ENCODE peak calls at places on chromosomes 7 and 10, in ten cellular contexts. N, D, E, W, A, B, C, P, S and I are unnamed samples.

GRCh38 chr10:91759581-91759986 is 38.6 kb upstream of the TNKS2 start:
- DNase-seq in P (no peak), B (no peak), D (no peak), W (no peak), C (no peak), A (no peak), E (no peak), S (no peak), N (no peak), I (peak)

GRCh38 chr10:8544500-8544899 is 490.0 kb downstream of the GATA3 start:
- DNase-seq in P (no peak), S (no peak), C (no peak), B (no peak), A (no peak), E (no peak), D (no peak), W (no peak), N (no peak), I (no peak)

GRCh38 chr7:42747073-42747472 is 164.8 kb downstream of the C7orf25 start:
- DNase-seq in P (no peak), W (no peak), E (no peak), S (no peak), D (no peak), N (no peak), C (no peak), A (no peak), B (no peak), I (peak)

GRCh38 chr10:11866199-11866925 is 43.2 kb downstream of the PROSER2 start:
- DNase-seq in N (no peak), P (no peak), W (no peak), D (no peak), E (no peak), C (no peak), B (no peak), A (no peak), S (no peak), I (no peak)

GRCh38 chr7:55349126-55349525 is 16.0 kb upstream of the LANCL2 start:
- DNase-seq in A (no peak), C (no peak), S (no peak), W (no peak), B (no peak), E (no peak), P (no peak), D (no peak), N (no peak), I (peak)

GRCh38 chr7:15084368-15084767 is 181.8 kb upstream of the DGKB start:
- DNase-seq in A (no peak), S (peak), N (no peak), W (no peak), C (no peak), D (no peak), E (no peak), P (peak), B (no peak), I (no peak)

GRCh38 chr7:84176716-84177115 is 17.9 kb downstream of the SEMA3A start:
- DNase-seq in D (no peak), C (no peak), N (no peak), A (no peak), B (no peak), W (no peak), S (no peak), E (no peak), P (peak), I (peak)

GRCh38 chr10:59057350-59057749 is 119.1 kb upstream of the PHYHIPL start:
- DNase-seq in C (no peak), D (peak), S (no peak), N (no peak), A (no peak), W (no peak), B (no peak), E (no peak), P (no peak), I (peak)

GRCh38 chr10:2985729-2986232 is 81.6 kb upstream of the PFKP start:
- DNase-seq in W (no peak), N (no peak), S (no peak), P (peak), A (peak), B (no peak), C (peak), E (no peak), D (no peak), I (no peak)

GRCh38 chr10:31399631-31400030 is 80.6 kb downstream of the ZEB1 start:
- DNase-seq in N (no peak), C (no peak), A (no peak), E (no peak), W (peak), P (peak), S (no peak), D (peak), B (no peak), I (no peak)

GRCh38 chr10:113454341-113455061 is 98.4 kb upstream of the HABP2 start:
- DNase-seq in S (no peak), D (peak), P (peak), B (no peak), W (peak), N (no peak), A (peak), E (peak), C (peak), I (peak)

GRCh38 chr10:132939957-132940790 is 2.2 kb downstream of the CFAP46 start:
- DNase-seq in A (peak), P (peak), W (peak), N (peak), C (peak), B (no peak), D (peak), E (peak), S (no peak), I (peak)

GRCh38 chr10:29669149-29669548 is 34.4 kb upstream of the SVIL start:
- DNase-seq in P (peak), S (no peak), B (no peak), D (no peak), C (no peak), N (no peak), W (peak), E (no peak), A (peak), I (peak)

DNA sequence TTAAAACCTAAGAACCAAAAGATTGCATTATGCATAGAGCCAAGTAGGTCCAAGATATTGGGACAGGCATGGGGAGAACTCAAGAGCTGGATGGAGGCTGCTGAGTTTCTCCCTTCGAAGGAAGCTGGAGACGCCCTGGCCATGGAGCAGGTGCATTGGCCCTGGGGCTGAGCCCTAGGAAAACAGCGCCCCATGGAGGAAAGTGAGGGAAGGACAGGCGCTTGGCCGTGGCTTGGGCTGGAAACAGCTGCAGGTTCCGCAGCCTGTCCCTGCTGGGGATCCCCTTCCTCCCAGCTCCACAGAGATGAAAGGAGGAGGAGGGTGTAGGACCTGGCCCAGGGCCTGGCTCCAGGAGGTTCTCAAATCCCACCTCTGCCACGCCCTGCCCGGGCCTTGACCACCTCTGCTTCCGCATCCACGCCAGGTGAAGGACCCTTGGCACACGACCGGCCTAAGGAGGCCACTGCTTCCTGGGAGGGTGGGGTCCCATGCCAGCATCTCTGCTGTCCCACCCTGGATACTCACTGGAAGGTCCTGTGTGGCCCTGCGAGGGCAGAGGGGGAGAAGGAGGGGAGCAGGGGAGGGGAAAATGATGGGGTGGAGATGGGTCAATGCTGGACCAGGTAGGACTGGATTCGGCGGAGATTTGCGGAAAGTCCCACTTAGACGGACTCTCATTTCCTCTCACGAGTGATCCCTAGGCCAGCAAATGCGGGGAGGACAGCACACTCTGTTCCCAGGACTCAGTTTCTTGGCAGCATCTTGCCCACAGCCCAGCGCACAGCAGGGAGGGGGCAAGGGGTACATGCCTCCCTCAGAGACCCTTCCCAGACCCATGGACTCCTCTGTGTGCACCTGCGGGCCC is 258.6 kb upstream of the TCERG1L start:
- DNase-seq in P (no peak), D (peak), W (no peak), A (no peak), C (no peak), N (no peak), E (no peak), S (no peak), B (no peak), I (no peak)
- TF ChIP-seq CTCF in P (no peak), D (no peak), W (no peak), A (no peak), C (no peak), N (no peak), E (peak), S (no peak), B (no peak), I (no peak)

GRCh38 chr7:78953726-78954363 is 499.6 kb downstream of the MAGI2 start:
- DNase-seq in A (no peak), C (no peak), P (peak), D (no peak), N (no peak), E (no peak), W (no peak), S (no peak), B (no peak), I (no peak)
- H3K4me3 ChIP-seq in A (no peak), C (no peak), P (no peak), D (no peak), N (no peak), E (no peak), W (no peak), S (no peak), B (no peak), I (no peak)

DNA sequence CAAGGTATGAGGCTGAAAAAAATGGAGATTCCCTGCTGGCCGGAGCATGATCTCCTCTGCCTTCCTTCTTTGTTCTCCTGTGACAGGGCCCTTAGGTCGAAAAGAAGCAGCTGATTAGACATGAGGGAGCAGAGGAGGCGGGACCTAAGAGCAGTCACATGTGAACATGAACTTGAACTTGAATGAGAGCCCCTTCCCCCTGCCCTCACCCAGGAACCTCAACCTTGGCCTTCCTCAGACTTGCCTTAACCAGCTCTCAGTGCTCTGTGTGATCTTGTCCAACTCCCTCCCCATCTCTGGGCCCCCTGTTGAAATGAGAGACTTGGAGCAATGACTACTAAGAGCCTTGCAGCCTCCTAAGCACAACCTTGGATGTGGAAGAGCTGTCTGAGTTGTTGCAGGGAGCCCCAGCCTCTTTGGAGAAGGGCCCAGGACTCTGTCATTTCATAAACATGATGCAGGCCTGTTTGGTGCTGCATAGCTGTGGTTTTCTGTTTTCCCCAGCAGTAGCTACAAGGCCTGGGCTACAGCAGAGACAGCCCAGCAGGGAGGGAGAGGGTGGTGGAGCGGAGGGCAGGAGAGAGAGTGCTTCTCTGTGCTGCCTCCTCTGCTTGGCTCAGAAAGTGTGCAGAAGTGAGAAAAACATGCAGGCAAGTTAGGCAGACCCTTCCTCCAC is 124.0 kb upstream of the ZMIZ1 start:
- DNase-seq in P (peak), C (no peak), D (peak), N (peak), B (no peak), S (peak), W (peak), A (peak), E (no peak), I (peak)
- TF ChIP-seq CTCF in P (no peak), C (no peak), D (peak), N (peak), B (no peak), S (no peak), W (no peak), A (peak), E (no peak), I (no peak)

GRCh38 chr7:8131694-8132605 is 130.0 kb downstream of the ICA1 start:
- DNase-seq in A (no peak), N (no peak), D (no peak), B (no peak), S (no peak), E (peak), W (no peak), P (no peak), C (no peak), I (no peak)
- H3K4me3 ChIP-seq in A (no peak), N (no peak), D (no peak), B (no peak), S (no peak), E (peak), W (no peak), P (no peak), C (no peak), I (no peak)